ENCODE peak calls at places on chromosome 9, in four cellular contexts. P is WTC11, T is K562, U is HepG2. B is an unnamed sample.

GRCh38 chr9:18274693-18275092 is 199.3 kb upstream of the ADAMTSL1 start:
- DNase-seq in P (no peak), T (no peak), U (no peak), B (no peak)

GRCh38 chr9:128587453-128587852 is 35.1 kb downstream of the SPTAN1 start:
- DNase-seq in P (no peak), T (no peak), U (no peak), B (peak; percentile 8)

GRCh38 chr9:122212473-122213004 is 16.2 kb downstream of the LHX6 start:
- DNase-seq in P (no peak), T (peak; percentile 37), U (no peak), B (no peak)

GRCh38 chr9:93061260-93061751 is 2.8 kb downstream of the SUSD3 start:
- DNase-seq in P (no peak), T (no peak), U (no peak), B (no peak)

GRCh38 chr9:84758817-84759216 is 89.3 kb downstream of the NTRK2 start:
- DNase-seq in P (no peak), T (no peak), U (no peak), B (no peak)

GRCh38 chr9:134680393-134681060 is 38.9 kb downstream of the COL5A1 start:
- DNase-seq in P (no peak), T (no peak), U (no peak), B (no peak)

GRCh38 chr9:91750343-91750742 is 199.7 kb downstream of the ROR2 start:
- DNase-seq in P (no peak), T (no peak), U (no peak), B (no peak)

GRCh38 chr9:75108571-75108970 is 20.3 kb downstream of the OSTF1 start:
- DNase-seq in P (no peak), T (no peak), U (no peak), B (no peak)

GRCh38 chr9:75979362-75979761 is 88.9 kb downstream of the PCSK5 start:
- DNase-seq in P (peak; percentile 25), T (no peak), U (peak; percentile 18), B (no peak)

GRCh38 chr9:15856591-15856990 is 303.7 kb downstream of the CCDC171 start:
- DNase-seq in P (no peak), T (no peak), U (no peak), B (no peak)

GRCh38 chr9:104911029-104911607 is 16.8 kb downstream of the ABCA1 start:
- DNase-seq in P (no peak), T (no peak), U (peak; percentile 43), B (no peak)

GRCh38 chr9:132572921-132573320 is 9.5 kb upstream of the BARHL1 start:
- DNase-seq in P (no peak), T (peak; percentile 47), U (no peak), B (no peak)

GRCh38 chr9:108859459-108860114 is 2.5 kb upstream of the ACTL7A start:
- DNase-seq in P (no peak), T (no peak), U (no peak), B (peak; percentile 13)

GRCh38 chr9:36345103-36345846 is 54.8 kb downstream of the RNF38 start:
- DNase-seq in P (no peak), T (peak; percentile 38), U (no peak), B (no peak)

GRCh38 chr9:82757921-82758320 is 305.0 kb downstream of the RASEF start:
- DNase-seq in P (no peak), T (no peak), U (no peak), B (no peak)

GRCh38 chr9:111715471-111715870 is 54.1 kb downstream of the GNG10 start:
- DNase-seq in P (no peak), T (no peak), U (no peak), B (no peak)

GRCh38 chr9:123063172-123063508 is 29.7 kb downstream of the GPR21 start:
- DNase-seq in P (no peak), T (no peak), U (no peak), B (no peak)

GRCh38 chr9:118295413-118295812 is 591.2 kb downstream of the TLR4 start:
- DNase-seq in P (no peak), T (no peak), U (no peak), B (no peak)

GRCh38 chr9:36187414-36187813 is 3.3 kb upstream of the CLTA start:
- DNase-seq in P (no peak), T (no peak), U (no peak), B (peak; percentile 16)

GRCh38 chr9:111349766-111350165 is 19.7 kb upstream of the OR2K2 start:
- DNase-seq in P (no peak), T (no peak), U (peak; percentile 89), B (no peak)

GRCh38 chr9:96100385-96100978 is 201.5 kb downstream of the HSD17B3 start:
- DNase-seq in P (no peak), T (no peak), U (no peak), B (no peak)

GRCh38 chr9:91515074-91515687 is 91.5 kb upstream of the NFIL3 start:
- DNase-seq in P (no peak), T (peak; percentile 17), U (no peak), B (peak; percentile 30)

GRCh38 chr9:88721028-88721427 is 186.1 kb downstream of the NXNL2 start:
- DNase-seq in P (no peak), T (no peak), U (no peak), B (no peak)

GRCh38 chr9:96554326-96554725 is 65.3 kb downstream of the CDC14B start:
- DNase-seq in P (no peak), T (no peak), U (no peak), B (no peak)

GRCh38 chr9:69181908-69182353 is 7.9 kb downstream of the TJP2 start:
- DNase-seq in P (no peak), T (no peak), U (no peak), B (no peak)

GRCh38 chr9:69179037-69179436 is 5.0 kb downstream of the TJP2 start:
- DNase-seq in P (no peak), T (no peak), U (no peak), B (no peak)

GRCh38 chr9:69180200-69180599 is 6.1 kb downstream of the TJP2 start:
- DNase-seq in P (no peak), T (no peak), U (no peak), B (no peak)

GRCh38 chr9:69178583-69179011 is 4.5 kb downstream of the TJP2 start:
- DNase-seq in P (no peak), T (no peak), U (peak; percentile 93), B (no peak)

DNA sequence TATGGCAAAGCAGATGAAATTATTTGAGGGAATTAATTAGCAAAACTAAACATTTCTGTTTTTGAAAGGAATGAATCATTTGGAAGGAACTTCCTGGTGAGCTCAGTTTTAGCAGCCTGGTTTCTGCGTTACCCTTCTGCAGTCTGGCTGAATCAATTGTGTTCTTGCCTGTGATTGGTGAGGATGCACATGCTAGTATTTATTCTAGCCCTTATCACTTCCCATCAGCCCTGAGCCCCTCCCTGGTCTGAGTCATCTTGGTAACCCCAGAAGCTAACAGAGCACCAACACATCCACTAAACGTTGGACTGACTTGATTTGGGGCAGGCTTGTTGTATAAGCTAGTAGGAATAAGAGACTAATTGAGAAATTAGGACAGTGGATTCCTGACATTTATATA is 6.6 kb downstream of the TJP2 start:
- DNase-seq in P (no peak), T (peak; percentile 84), U (peak; percentile 93), B (no peak)
- TF ChIP-seq CBFB in P (no peak), T (no peak), U (no peak), B (no peak)

GRCh38 chr9:81564632-81565031 is 124.7 kb downstream of the TLE1 start:
- DNase-seq in P (no peak), T (no peak), U (no peak), B (no peak)

GRCh38 chr9:81560851-81561732 is 128.3 kb downstream of the TLE1 start:
- DNase-seq in P (no peak), T (no peak), U (no peak), B (no peak)

GRCh38 chr9:81563020-81563407 is 126.3 kb downstream of the TLE1 start:
- DNase-seq in P (no peak), T (no peak), U (no peak), B (no peak)

GRCh38 chr9:81563739-81564138 is 125.6 kb downstream of the TLE1 start:
- DNase-seq in P (no peak), T (no peak), U (no peak), B (no peak)

DNA sequence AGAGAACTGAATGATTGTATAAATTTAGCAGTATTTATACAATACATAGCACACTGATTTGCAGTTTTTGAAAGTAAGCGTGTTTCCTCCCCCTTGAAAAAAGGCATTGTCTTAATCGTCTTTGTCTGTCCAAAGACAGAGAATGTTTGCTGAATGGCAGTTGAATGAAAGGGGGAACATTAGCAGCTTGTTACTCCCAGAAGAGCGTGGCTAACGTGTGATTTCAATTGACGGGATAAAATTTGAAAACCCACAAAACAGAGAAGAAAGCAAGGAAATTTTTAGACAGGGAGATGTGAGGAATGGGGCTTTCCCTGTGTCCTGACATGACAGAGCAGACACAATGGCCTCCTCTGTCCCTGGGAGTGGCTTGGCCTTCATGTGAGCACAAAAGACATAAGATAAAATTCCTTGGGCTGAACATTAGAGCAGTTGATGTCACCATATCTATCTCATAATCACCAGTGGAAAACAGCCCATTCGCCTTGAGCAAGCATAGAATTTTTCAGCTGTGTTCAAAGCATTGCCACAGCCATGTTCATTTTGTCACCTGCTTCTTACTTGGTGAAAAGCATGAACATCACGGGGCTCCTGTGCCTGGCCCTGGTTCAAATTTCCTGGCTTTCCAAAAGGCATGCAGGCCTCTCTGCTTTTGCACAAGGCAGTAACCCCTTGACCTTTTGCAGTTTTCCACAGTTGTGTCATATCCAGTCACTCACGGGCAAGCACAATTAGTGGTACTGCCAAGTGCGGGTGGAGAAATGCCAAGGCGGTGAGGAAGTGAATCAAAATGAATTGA is 126.9 kb downstream of the TLE1 start:
- DNase-seq in P (no peak), T (no peak), U (peak; percentile 73), B (no peak)
- TF ChIP-seq CBFB in P (no peak), T (no peak), U (no peak), B (no peak)

DNA sequence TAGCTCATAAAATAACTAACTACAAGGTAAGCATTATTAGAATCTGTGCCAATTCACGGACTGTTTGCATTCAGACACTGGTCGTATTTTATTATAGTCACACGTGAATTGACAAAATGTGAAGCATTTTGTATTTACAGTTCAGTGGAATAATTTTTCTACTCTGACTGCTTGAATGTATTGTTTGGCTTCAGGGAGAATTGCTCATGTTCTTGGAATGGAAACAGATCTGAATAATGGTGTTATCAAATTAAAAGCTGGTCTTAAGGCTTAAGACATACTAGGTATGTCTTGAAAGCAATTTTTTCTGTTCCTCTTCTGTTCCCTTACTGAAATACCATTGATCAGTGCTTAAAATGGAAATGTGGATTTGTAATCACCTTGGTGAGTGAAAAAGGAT is 543.7 kb upstream of the TLE4 start:
- DNase-seq in P (no peak), T (no peak), U (no peak), B (no peak)
- TF ChIP-seq CBFB in P (no peak), T (no peak), U (no peak), B (no peak)

DNA sequence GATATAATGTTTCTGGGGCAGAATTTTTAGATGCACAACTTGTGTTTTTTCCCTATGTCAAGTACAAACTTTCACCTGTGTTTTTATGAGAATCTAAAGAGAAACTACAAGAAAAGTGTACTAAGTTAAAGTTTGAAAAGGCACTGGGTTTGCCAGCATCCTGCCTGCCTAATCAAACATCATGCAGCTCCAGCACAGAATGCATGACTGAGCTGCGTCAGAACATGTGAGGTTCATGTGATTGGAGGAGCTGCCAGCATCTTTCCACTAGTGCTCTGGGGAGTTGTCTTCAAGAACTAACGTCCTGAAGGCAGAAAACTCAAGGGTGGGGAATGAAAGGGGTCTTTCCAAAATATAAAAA is 46.1 kb upstream of the RIC1 start:
- DNase-seq in P (no peak), T (no peak), U (no peak), B (peak; percentile 91)
- TF ChIP-seq CBFB in P (no peak), T (no peak), U (no peak), B (no peak)

DNA sequence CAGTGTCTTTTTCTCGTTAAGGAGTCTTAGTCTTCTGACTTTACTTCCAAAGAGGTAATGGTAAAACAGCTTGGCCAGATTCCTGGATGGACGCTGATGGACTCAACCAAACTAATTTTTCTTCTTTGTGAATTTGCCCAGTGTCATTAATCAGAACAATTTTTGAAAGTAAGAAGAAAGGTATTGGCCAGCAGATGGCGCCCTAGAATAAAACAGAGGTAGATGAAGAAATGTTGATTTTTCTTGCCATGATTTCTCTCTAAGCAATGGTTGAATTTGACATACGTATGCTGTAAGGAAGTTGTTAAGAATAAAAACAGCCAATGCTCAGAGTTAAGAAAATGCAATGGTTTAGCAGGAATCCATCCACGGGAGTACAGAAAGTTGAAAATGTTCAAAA is 500.0 kb downstream of the DIRAS2 start:
- DNase-seq in P (peak; percentile 48), T (peak; percentile 6), U (peak; percentile 35), B (no peak)
- TF ChIP-seq CBFB in P (no peak), T (no peak), U (no peak), B (no peak)